ENCODE peak calls at places on chromosomes 1 and 21, in seven cellular contexts. O, D, H, J, T, G and C are unnamed samples.

GRCh38 chr1:5753431-5754078 is 238.7 kb downstream of the NPHP4 start:
- DNase-seq in O (no peak), G (no peak), J (no peak), T (no peak), D (no peak), H (peak), C (peak)

GRCh38 chr1:213982814-213983588 is 4.8 kb upstream of the PROX1 start:
- DNase-seq in T (no peak), H (no peak), D (no peak), G (no peak), O (no peak), J (no peak), C (no peak)

GRCh38 chr1:15423355-15424077 is 13.8 kb downstream of the EFHD2 start:
- DNase-seq in T (no peak), G (no peak), J (no peak), O (no peak), D (no peak), H (no peak), C (no peak)

GRCh38 chr1:221023482-221023881 is 144.2 kb downstream of the HLX start:
- DNase-seq in H (no peak), D (no peak), O (no peak), G (no peak), T (no peak), J (no peak), C (no peak)

GRCh38 chr1:209770636-209771415 is 13.5 kb downstream of the C1orf74 start:
- DNase-seq in H (no peak), J (no peak), O (no peak), T (no peak), G (no peak), D (no peak), C (no peak)

GRCh38 chr1:17333081-17333480 is 25.1 kb downstream of the PADI4 start:
- DNase-seq in D (no peak), J (no peak), G (no peak), O (no peak), H (no peak), T (no peak), C (no peak)

GRCh38 chr1:45545553-45546310 is 4.9 kb upstream of the AKR1A1 start:
- DNase-seq in T (no peak), J (no peak), D (no peak), H (no peak), G (no peak), O (no peak), C (no peak)

GRCh38 chr21:15355066-15355465 is 290.3 kb upstream of the NRIP1 start:
- DNase-seq in D (no peak), H (no peak), T (no peak), G (no peak), O (no peak), J (no peak), C (no peak)

GRCh38 chr1:10538608-10539355 is 64.0 kb downstream of the PEX14 start:
- DNase-seq in O (no peak), T (no peak), H (no peak), G (no peak), D (no peak), J (no peak), C (no peak)

GRCh38 chr1:226980565-226981385 is 40.7 kb downstream of the COQ8A start:
- DNase-seq in H (no peak), D (no peak), G (no peak), O (no peak), T (no peak), J (no peak), C (no peak)

GRCh38 chr1:55746710-55747109 is 531.5 kb upstream of the USP24 start:
- DNase-seq in H (no peak), T (no peak), O (no peak), G (no peak), D (no peak), J (no peak), C (no peak)

GRCh38 chr1:15106608-15107007 is 46.9 kb upstream of the TMEM51 start:
- DNase-seq in D (no peak), J (no peak), O (no peak), T (no peak), G (peak), H (no peak), C (no peak)

GRCh38 chr21:33518899-33519298 is 23.0 kb downstream of the GART start:
- DNase-seq in G (no peak), D (no peak), T (no peak), O (no peak), H (no peak), J (no peak), C (no peak)

GRCh38 chr1:202274611-202275010 is 67.1 kb downstream of the UBE2T start:
- DNase-seq in H (no peak), T (peak), G (peak), D (no peak), O (peak), J (no peak), C (no peak)

GRCh38 chr1:77416692-77417450 is 135.1 kb downstream of the AK5 start:
- DNase-seq in J (no peak), O (no peak), D (no peak), G (peak), H (no peak), T (no peak), C (no peak)

GRCh38 chr1:21816602-21817302 is 4.7 kb downstream of the LDLRAD2 start:
- DNase-seq in H (no peak), J (no peak), T (no peak), O (no peak), G (peak), D (peak), C (no peak)

GRCh38 chr1:6822530-6823359 is 37.5 kb downstream of the CAMTA1 start:
- DNase-seq in G (no peak), T (no peak), O (no peak), H (no peak), J (no peak), D (no peak), C (no peak)

GRCh38 chr1:19665044-19665455 is 375 bp downstream of the HTR6 start:
- DNase-seq in J (no peak), G (no peak), T (no peak), D (no peak), O (no peak), H (no peak), C (no peak)

GRCh38 chr1:172041102-172041501 is 199.8 kb downstream of the DNM3 start:
- DNase-seq in O (no peak), T (no peak), D (no peak), J (no peak), H (no peak), G (no peak), C (no peak)

GRCh38 chr1:6460349-6461236 is 5.4 kb downstream of the TNFRSF25 start:
- DNase-seq in G (no peak), D (no peak), T (no peak), J (no peak), O (peak), H (no peak), C (no peak)

GRCh38 chr1:155318082-155318481 is 2.6 kb upstream of the RUSC1 start:
- DNase-seq in H (no peak), O (no peak), T (no peak), D (no peak), J (no peak), G (no peak), C (no peak)

GRCh38 chr1:159829822-159830455 is 3.3 kb downstream of the SLAMF8 start:
- DNase-seq in D (peak), O (no peak), G (peak), T (peak), H (no peak), J (no peak), C (no peak)

GRCh38 chr1:234315091-234315541 is 58.1 kb upstream of the COA6 start:
- DNase-seq in O (peak), T (peak), D (peak), G (peak), J (no peak), H (no peak), C (no peak)